ENCODE peak calls at places on chromosomes 13 and 19, in five cellular contexts. R is GM23338, X is WTC11, N is GM12878, L is H1. K is an unnamed sample.

GRCh38 chr13:35468195-35468594 is 8.3 kb downstream of the MAB21L1 start:
- DNase-seq in R (no peak), X (no peak), N (no peak), L (no peak), K (no peak)

GRCh38 chr13:106566682-106567420 is 1.1 kb downstream of the ARGLU1 start:
- DNase-seq in R (peak), X (peak), N (no peak), L (no peak), K (no peak)

GRCh38 chr13:48415516-48415915 is 2.6 kb upstream of the LPAR6 start:
- DNase-seq in R (no peak), X (no peak), N (no peak), L (no peak), K (no peak)

GRCh38 chr13:96090240-96091101 is 564 bp downstream of the HS6ST3 start:
- DNase-seq in R (peak), X (peak), N (no peak), L (no peak), K (no peak)

GRCh38 chr13:85798999-85799646 is at the start of gene SLITRK6:
- DNase-seq in R (peak), X (no peak), N (no peak), L (peak), K (no peak)

GRCh38 chr13:111956261-111957151 is 110.4 kb upstream of the SOX1 start:
- DNase-seq in R (no peak), X (no peak), N (no peak), L (no peak), K (no peak)

GRCh38 chr19:21256722-21257121 is 72.5 kb downstream of the ZNF708 start:
- DNase-seq in R (peak), X (peak), N (no peak), L (peak), K (peak)

GRCh38 chr19:46133101-46133627 is 8.7 kb upstream of the IGFL3 start:
- DNase-seq in R (peak), X (peak), N (peak), L (peak), K (no peak)

GRCh38 chr19:318509-318774 is 26.2 kb downstream of the MIER2 start:
- DNase-seq in R (no peak), X (no peak), N (no peak), L (no peak), K (no peak)

GRCh38 chr13:26602783-26603182 is 45.3 kb downstream of the WASF3 start:
- DNase-seq in R (no peak), X (no peak), N (no peak), L (no peak), K (no peak)

GRCh38 chr13:60427285-60427684 is 30.3 kb downstream of the TDRD3 start:
- DNase-seq in R (no peak), X (no peak), N (peak), L (no peak), K (no peak)

GRCh38 chr19:54029930-54030490 is 33.7 kb downstream of the VSTM1 start:
- DNase-seq in R (peak), X (peak), N (no peak), L (peak), K (peak)

GRCh38 chr19:17874423-17875135 is 2.8 kb downstream of the SLC5A5 start:
- DNase-seq in R (no peak), X (no peak), N (no peak), L (no peak), K (no peak)

GRCh38 chr19:18390075-18390909 is 4.3 kb downstream of the GDF15 start:
- DNase-seq in R (no peak), X (no peak), N (no peak), L (no peak), K (no peak)

GRCh38 chr13:76828316-76828741 is 57.9 kb downstream of the KCTD12 start:
- DNase-seq in R (no peak), X (no peak), N (no peak), L (no peak), K (no peak)

GRCh38 chr13:109816112-109816978 is 30.0 kb upstream of the IRS2 start:
- DNase-seq in R (peak), X (no peak), N (no peak), L (no peak), K (no peak)

GRCh38 chr19:38862321-38863059 is 12.7 kb upstream of the HNRNPL start:
- DNase-seq in R (no peak), X (no peak), N (no peak), L (no peak), K (no peak)
- TF ChIP-seq CREB1 in R (no peak), X (no peak), N (no peak), L (no peak), K (no peak)

GRCh38 chr19:28744014-28744413 is 468.9 kb downstream of the UQCRFS1 start:
- DNase-seq in R (no peak), X (no peak), N (no peak), L (no peak), K (no peak)
- TF ChIP-seq CREB1 in R (no peak), X (no peak), N (no peak), L (no peak), K (no peak)

DNA sequence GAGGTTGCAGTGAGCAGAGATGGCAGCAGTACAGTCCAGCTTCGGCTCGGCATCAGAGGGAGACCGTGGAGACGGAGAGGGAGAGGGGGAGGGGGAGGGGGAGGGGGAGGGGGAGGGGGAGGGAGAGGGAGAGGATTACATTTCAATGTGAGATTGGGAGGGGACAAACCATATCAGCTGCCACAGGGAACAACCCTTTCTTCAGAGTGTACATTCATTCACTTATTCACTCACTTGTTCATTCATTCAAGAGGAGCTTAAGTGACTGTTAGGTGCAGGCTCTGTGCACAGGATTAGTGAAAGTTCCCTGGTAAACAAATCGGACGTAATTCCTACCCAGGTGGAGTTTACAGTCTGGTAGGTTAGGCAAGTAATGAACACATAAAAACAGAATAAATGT is 65.6 kb upstream of the MEDAG start:
- DNase-seq in R (no peak), X (no peak), N (no peak), L (no peak), K (no peak)
- TF ChIP-seq CREB1 in R (no peak), X (no peak), N (no peak), L (no peak), K (no peak)

DNA sequence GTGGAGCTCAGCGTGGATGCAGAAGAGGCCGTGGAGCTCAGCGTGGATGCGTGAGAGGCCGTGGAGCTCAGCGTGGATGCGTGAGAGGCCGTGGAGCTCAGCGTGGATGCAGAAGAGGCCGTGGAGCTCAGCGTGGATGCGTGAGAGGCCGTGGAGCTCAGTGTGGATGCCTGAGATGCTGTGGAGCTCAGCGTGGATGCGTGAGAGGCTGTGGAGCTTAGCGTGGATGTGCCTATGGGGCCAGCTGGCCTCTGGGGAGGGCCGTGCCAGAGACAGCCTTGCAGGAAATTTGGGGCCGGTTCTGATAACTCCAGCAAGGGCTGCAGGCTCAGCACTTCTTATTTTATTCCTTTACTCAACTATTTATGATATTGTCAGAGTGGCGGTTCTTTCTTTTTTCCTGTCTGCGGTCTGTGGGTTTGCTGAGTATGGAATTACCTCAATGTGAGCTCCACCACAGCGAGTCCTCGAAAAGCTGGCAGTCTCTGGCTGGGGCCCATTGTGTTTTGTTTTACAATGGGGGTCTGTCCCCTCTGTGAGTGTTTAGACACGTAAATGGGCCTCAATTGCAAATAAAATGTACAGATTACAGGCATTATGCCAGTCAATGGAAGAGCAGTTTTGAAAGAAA is 17.8 kb upstream of the TMEM255B start:
- DNase-seq in R (no peak), X (no peak), N (no peak), L (no peak), K (no peak)
- TF ChIP-seq CREB1 in R (no peak), X (no peak), N (no peak), L (no peak), K (no peak)

DNA sequence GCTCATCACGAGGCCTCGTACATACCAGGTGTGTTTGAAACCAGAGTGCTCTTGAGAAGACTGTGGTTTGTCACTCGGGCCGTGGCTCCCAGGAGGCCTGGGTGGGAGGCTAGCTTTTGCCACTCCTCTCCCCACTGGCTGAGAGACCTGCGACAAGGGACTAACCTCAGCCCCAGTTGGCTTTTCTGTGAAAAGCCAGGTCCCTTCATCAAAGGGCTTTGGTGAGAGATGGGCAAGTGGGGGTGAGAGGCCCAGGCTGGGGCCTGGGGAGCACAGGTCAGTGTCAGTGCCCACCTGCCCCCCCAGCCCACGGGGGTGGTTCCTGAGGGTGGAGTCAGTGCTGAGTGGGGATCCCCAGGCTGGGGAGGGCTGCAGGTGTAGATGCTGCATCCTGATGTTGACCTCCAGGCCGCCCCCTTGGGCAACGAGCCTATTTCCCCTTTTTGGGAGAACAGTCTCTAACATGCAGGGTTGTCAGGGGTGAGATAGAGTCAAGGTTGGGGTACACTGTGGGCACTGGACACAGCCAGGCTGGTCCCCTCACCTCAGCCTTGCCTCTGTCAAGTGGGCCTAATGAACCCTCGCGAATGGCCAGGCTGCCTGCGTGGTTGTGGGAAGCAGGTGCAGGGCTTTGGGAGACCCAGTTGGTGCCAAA is 661 bp downstream of the KCNJ14 start:
- DNase-seq in R (no peak), X (no peak), N (no peak), L (no peak), K (no peak)
- TF ChIP-seq CREB1 in R (no peak), X (no peak), N (no peak), L (no peak), K (no peak)

DNA sequence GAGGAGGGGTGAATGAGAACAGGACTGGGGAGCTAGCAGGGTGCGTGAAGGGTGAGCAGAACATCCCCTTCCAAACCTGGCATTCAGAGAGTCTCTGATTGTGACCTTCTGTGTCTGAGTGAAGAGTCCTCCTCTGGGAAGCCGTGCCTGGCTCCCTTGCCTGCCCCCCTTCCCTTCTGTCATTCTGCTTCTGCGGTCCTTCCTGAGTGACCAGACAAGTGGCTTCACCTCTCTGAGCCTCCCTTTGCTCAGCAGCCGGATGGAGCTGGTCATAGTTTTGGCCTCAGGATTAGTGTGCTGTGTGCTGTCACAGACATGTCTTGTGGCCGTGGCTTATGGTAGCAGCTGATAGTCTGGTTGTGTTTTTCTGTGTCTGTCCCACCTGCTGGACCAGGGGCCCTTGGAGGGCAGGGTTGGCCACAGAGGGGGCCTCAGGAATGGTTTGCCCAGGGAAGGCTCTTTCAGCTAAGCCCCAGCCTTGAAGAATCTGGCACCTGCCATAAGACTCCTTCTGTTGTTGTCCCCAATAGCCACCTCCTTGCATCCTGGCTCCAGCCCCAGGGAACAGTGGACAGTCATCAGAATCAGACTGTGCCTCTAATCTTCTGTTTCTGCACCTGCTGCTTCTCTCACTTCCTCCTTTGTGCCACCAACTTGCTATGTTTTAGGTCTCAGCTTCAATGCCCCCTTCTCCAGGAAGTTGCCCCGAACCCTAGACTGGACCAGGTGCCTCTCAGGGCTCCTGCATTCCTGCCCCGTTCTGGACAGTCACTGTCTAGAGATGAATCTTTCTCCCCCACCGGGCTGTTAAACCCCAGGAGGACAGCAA is 5.9 kb downstream of the CLPTM1 start:
- DNase-seq in R (no peak), X (no peak), N (peak), L (no peak), K (no peak)
- TF ChIP-seq CREB1 in R (no peak), X (no peak), N (no peak), L (no peak), K (no peak)

GRCh38 chr19:40908981-40909380 is 26.9 kb upstream of the CYP2A7 start:
- DNase-seq in R (peak), X (no peak), N (no peak), L (no peak), K (no peak)
- TF ChIP-seq CREB1 in R (no peak), X (no peak), N (no peak), L (no peak), K (no peak)

GRCh38 chr13:72792640-72793039 is 10.7 kb downstream of the PIBF1 start:
- DNase-seq in R (no peak), X (no peak), N (no peak), L (no peak), K (no peak)
- TF ChIP-seq CREB1 in R (no peak), X (no peak), N (no peak), L (no peak), K (no peak)